ENCODE peak calls at places on chromosomes 7 and 10, in ten cellular contexts. One of them, this sample, is unnamed.

GRCh38 chr10:75234683-75235374 is 928 bp downstream of the COMTD1 start:
- DNase-seq in neural crest cell: peak; percentile 31
- DNase-seq in gastrocnemius medialis: no peak
- DNase-seq in fibroblast of lung: no peak
- DNase-seq in IMR-90: no peak
- DNase-seq in cardiac fibroblast: no peak
- DNase-seq in endothelial cell: peak; percentile 34
- DNase-seq in WTC11: peak; percentile 70
- DNase-seq in heart right ventricle: peak; percentile 37
- DNase-seq in PC-9: no peak
- DNase-seq in this sample: no peak

GRCh38 chr7:69430502-69431145 is 167.7 kb upstream of the AUTS2 start:
- DNase-seq in cardiac fibroblast: no peak
- DNase-seq in fibroblast of lung: no peak
- DNase-seq in gastrocnemius medialis: peak; percentile 16
- DNase-seq in endothelial cell: peak; percentile 11
- DNase-seq in PC-9: no peak
- DNase-seq in heart right ventricle: peak; percentile 43
- DNase-seq in IMR-90: no peak
- DNase-seq in WTC11: no peak
- DNase-seq in neural crest cell: no peak
- DNase-seq in this sample: no peak

GRCh38 chr7:99357701-99358490 is 16.6 kb upstream of the ARPC1B start:
- DNase-seq in fibroblast of lung: no peak
- DNase-seq in heart right ventricle: no peak
- DNase-seq in WTC11: no peak
- DNase-seq in endothelial cell: no peak
- DNase-seq in cardiac fibroblast: no peak
- DNase-seq in gastrocnemius medialis: no peak
- DNase-seq in IMR-90: no peak
- DNase-seq in PC-9: no peak
- DNase-seq in neural crest cell: peak; percentile 39
- DNase-seq in this sample: no peak

GRCh38 chr10:115046686-115047244 is 46.4 kb upstream of the ATRNL1 start:
- DNase-seq in IMR-90: no peak
- DNase-seq in gastrocnemius medialis: peak; percentile 21
- DNase-seq in WTC11: no peak
- DNase-seq in neural crest cell: no peak
- DNase-seq in endothelial cell: no peak
- DNase-seq in PC-9: no peak
- DNase-seq in heart right ventricle: no peak
- DNase-seq in cardiac fibroblast: no peak
- DNase-seq in fibroblast of lung: no peak
- DNase-seq in this sample: no peak

GRCh38 chr7:139084709-139085108 is 24.8 kb downstream of the ZC3HAV1 start:
- DNase-seq in fibroblast of lung: no peak
- DNase-seq in gastrocnemius medialis: no peak
- DNase-seq in endothelial cell: no peak
- DNase-seq in neural crest cell: no peak
- DNase-seq in IMR-90: no peak
- DNase-seq in cardiac fibroblast: no peak
- DNase-seq in WTC11: no peak
- DNase-seq in PC-9: no peak
- DNase-seq in heart right ventricle: no peak
- DNase-seq in this sample: no peak

GRCh38 chr10:52786098-52786497 is 13.5 kb upstream of the MBL2 start:
- DNase-seq in PC-9: no peak
- DNase-seq in WTC11: no peak
- DNase-seq in endothelial cell: no peak
- DNase-seq in gastrocnemius medialis: no peak
- DNase-seq in cardiac fibroblast: no peak
- DNase-seq in IMR-90: no peak
- DNase-seq in fibroblast of lung: no peak
- DNase-seq in heart right ventricle: no peak
- DNase-seq in neural crest cell: no peak
- DNase-seq in this sample: no peak

GRCh38 chr10:29908977-29909376 is 150.4 kb downstream of the JCAD start:
- DNase-seq in WTC11: no peak
- DNase-seq in neural crest cell: no peak
- DNase-seq in endothelial cell: no peak
- DNase-seq in cardiac fibroblast: no peak
- DNase-seq in PC-9: no peak
- DNase-seq in IMR-90: no peak
- DNase-seq in heart right ventricle: no peak
- DNase-seq in gastrocnemius medialis: no peak
- DNase-seq in fibroblast of lung: no peak
- DNase-seq in this sample: no peak

GRCh38 chr7:50615519-50615845 is 50.3 kb upstream of the DDC start:
- DNase-seq in IMR-90: no peak
- DNase-seq in cardiac fibroblast: no peak
- DNase-seq in heart right ventricle: no peak
- DNase-seq in PC-9: no peak
- DNase-seq in fibroblast of lung: no peak
- DNase-seq in neural crest cell: no peak
- DNase-seq in gastrocnemius medialis: no peak
- DNase-seq in WTC11: no peak
- DNase-seq in endothelial cell: no peak
- DNase-seq in this sample: no peak

GRCh38 chr10:118776033-118776432 is 21.3 kb upstream of the CACUL1 start:
- DNase-seq in WTC11: no peak
- DNase-seq in PC-9: no peak
- DNase-seq in endothelial cell: no peak
- DNase-seq in heart right ventricle: no peak
- DNase-seq in neural crest cell: no peak
- DNase-seq in fibroblast of lung: no peak
- DNase-seq in gastrocnemius medialis: no peak
- DNase-seq in cardiac fibroblast: no peak
- DNase-seq in IMR-90: no peak
- DNase-seq in this sample: no peak

GRCh38 chr10:118778727-118779126 is 24.0 kb upstream of the CACUL1 start:
- DNase-seq in PC-9: no peak
- DNase-seq in endothelial cell: no peak
- DNase-seq in IMR-90: no peak
- DNase-seq in gastrocnemius medialis: no peak
- DNase-seq in cardiac fibroblast: no peak
- DNase-seq in fibroblast of lung: no peak
- DNase-seq in neural crest cell: no peak
- DNase-seq in WTC11: no peak
- DNase-seq in heart right ventricle: no peak
- DNase-seq in this sample: no peak

GRCh38 chr10:118773041-118773440 is 18.3 kb upstream of the CACUL1 start:
- DNase-seq in WTC11: no peak
- DNase-seq in PC-9: no peak
- DNase-seq in endothelial cell: no peak
- DNase-seq in heart right ventricle: no peak
- DNase-seq in cardiac fibroblast: no peak
- DNase-seq in neural crest cell: no peak
- DNase-seq in IMR-90: no peak
- DNase-seq in gastrocnemius medialis: no peak
- DNase-seq in fibroblast of lung: no peak
- DNase-seq in this sample: no peak

GRCh38 chr10:118776960-118777359 is 22.2 kb upstream of the CACUL1 start:
- DNase-seq in fibroblast of lung: no peak
- DNase-seq in WTC11: no peak
- DNase-seq in gastrocnemius medialis: no peak
- DNase-seq in heart right ventricle: no peak
- DNase-seq in endothelial cell: no peak
- DNase-seq in cardiac fibroblast: no peak
- DNase-seq in PC-9: no peak
- DNase-seq in neural crest cell: no peak
- DNase-seq in IMR-90: no peak
- DNase-seq in this sample: no peak

GRCh38 chr10:118775478-118775877 is 20.7 kb upstream of the CACUL1 start:
- DNase-seq in WTC11: no peak
- DNase-seq in endothelial cell: no peak
- DNase-seq in PC-9: no peak
- DNase-seq in fibroblast of lung: no peak
- DNase-seq in IMR-90: no peak
- DNase-seq in gastrocnemius medialis: no peak
- DNase-seq in neural crest cell: no peak
- DNase-seq in heart right ventricle: no peak
- DNase-seq in cardiac fibroblast: no peak
- DNase-seq in this sample: no peak
- TF ChIP-seq CTCF in WTC11: no peak
- TF ChIP-seq CTCF in endothelial cell: peak; percentile 19
- TF ChIP-seq CTCF in PC-9: peak; percentile 21
- TF ChIP-seq CTCF in fibroblast of lung: peak; percentile 6
- TF ChIP-seq CTCF in IMR-90: peak; percentile 16
- TF ChIP-seq CTCF in gastrocnemius medialis: no peak
- TF ChIP-seq CTCF in neural crest cell: peak; percentile 24
- TF ChIP-seq CTCF in heart right ventricle: no peak
- TF ChIP-seq CTCF in cardiac fibroblast: peak; percentile 13
- TF ChIP-seq CTCF in this sample: peak; percentile 62

GRCh38 chr7:45920543-45921380 is at the start of gene IGFBP3:
- DNase-seq in cardiac fibroblast: peak; percentile 66
- DNase-seq in heart right ventricle: peak; percentile 52
- DNase-seq in PC-9: peak; percentile 67
- DNase-seq in gastrocnemius medialis: no peak
- DNase-seq in IMR-90: peak; percentile 69
- DNase-seq in neural crest cell: peak; percentile 38
- DNase-seq in WTC11: peak; percentile 73
- DNase-seq in endothelial cell: peak; percentile 61
- DNase-seq in fibroblast of lung: peak; percentile 78
- DNase-seq in this sample: peak; percentile 63
- TF ChIP-seq CTCF in cardiac fibroblast: no peak
- TF ChIP-seq CTCF in heart right ventricle: no peak
- TF ChIP-seq CTCF in PC-9: no peak
- TF ChIP-seq CTCF in gastrocnemius medialis: no peak
- TF ChIP-seq CTCF in IMR-90: no peak
- TF ChIP-seq CTCF in neural crest cell: no peak
- TF ChIP-seq CTCF in WTC11: no peak
- TF ChIP-seq CTCF in endothelial cell: no peak
- TF ChIP-seq CTCF in fibroblast of lung: no peak
- TF ChIP-seq CTCF in this sample: no peak

DNA sequence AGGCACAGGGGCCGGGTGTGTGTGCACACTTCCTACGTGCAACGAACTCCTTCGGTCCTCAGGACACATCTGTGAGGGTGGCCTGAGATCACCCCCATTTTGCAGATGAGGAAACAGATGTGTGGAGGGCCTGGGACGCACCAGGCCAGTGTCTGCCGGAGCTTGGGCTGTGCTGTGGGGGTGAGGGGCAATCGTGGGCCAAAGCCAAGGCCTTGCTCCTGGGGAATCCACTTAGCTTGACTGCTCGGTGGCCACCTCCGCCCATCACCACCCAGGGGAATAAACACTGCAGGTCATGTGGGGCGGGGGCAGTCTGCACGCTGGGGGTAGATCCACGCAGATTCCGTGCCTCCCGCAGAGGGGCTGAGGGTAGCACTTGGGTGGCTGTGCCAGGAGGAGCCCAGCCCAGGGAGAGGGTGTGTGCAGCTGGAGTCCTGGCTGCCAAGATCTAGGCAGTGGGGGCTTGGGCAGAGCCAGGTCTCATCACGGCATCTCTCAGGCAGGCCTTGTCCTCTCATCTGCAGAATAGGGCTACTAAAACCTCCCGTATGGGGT is 70.8 kb upstream of the EN2 start:
- DNase-seq in heart right ventricle: no peak
- DNase-seq in gastrocnemius medialis: no peak
- DNase-seq in endothelial cell: no peak
- DNase-seq in cardiac fibroblast: no peak
- DNase-seq in PC-9: no peak
- DNase-seq in WTC11: no peak
- DNase-seq in fibroblast of lung: no peak
- DNase-seq in neural crest cell: no peak
- DNase-seq in IMR-90: no peak
- DNase-seq in this sample: no peak
- TF ChIP-seq CTCF in heart right ventricle: no peak
- TF ChIP-seq CTCF in gastrocnemius medialis: no peak
- TF ChIP-seq CTCF in endothelial cell: no peak
- TF ChIP-seq CTCF in cardiac fibroblast: no peak
- TF ChIP-seq CTCF in PC-9: no peak
- TF ChIP-seq CTCF in WTC11: no peak
- TF ChIP-seq CTCF in fibroblast of lung: no peak
- TF ChIP-seq CTCF in neural crest cell: no peak
- TF ChIP-seq CTCF in IMR-90: no peak
- TF ChIP-seq CTCF in this sample: no peak

GRCh38 chr7:42694894-42695553 is 216.8 kb downstream of the C7orf25 start:
- DNase-seq in heart right ventricle: no peak
- DNase-seq in fibroblast of lung: peak; percentile 34
- DNase-seq in neural crest cell: no peak
- DNase-seq in gastrocnemius medialis: no peak
- DNase-seq in WTC11: no peak
- DNase-seq in endothelial cell: no peak
- DNase-seq in PC-9: no peak
- DNase-seq in cardiac fibroblast: peak; percentile 36
- DNase-seq in IMR-90: no peak
- DNase-seq in this sample: no peak

GRCh38 chr7:42702647-42703046 is 209.2 kb downstream of the C7orf25 start:
- DNase-seq in IMR-90: no peak
- DNase-seq in neural crest cell: no peak
- DNase-seq in heart right ventricle: no peak
- DNase-seq in endothelial cell: no peak
- DNase-seq in PC-9: no peak
- DNase-seq in WTC11: no peak
- DNase-seq in cardiac fibroblast: no peak
- DNase-seq in gastrocnemius medialis: no peak
- DNase-seq in fibroblast of lung: no peak
- DNase-seq in this sample: no peak

GRCh38 chr7:42699415-42700178 is 212.3 kb downstream of the C7orf25 start:
- DNase-seq in endothelial cell: no peak
- DNase-seq in heart right ventricle: no peak
- DNase-seq in IMR-90: no peak
- DNase-seq in cardiac fibroblast: no peak
- DNase-seq in neural crest cell: no peak
- DNase-seq in PC-9: no peak
- DNase-seq in WTC11: no peak
- DNase-seq in fibroblast of lung: no peak
- DNase-seq in gastrocnemius medialis: no peak
- DNase-seq in this sample: no peak

GRCh38 chr7:42704710-42705109 is 207.2 kb downstream of the C7orf25 start:
- DNase-seq in endothelial cell: no peak
- DNase-seq in WTC11: no peak
- DNase-seq in cardiac fibroblast: no peak
- DNase-seq in fibroblast of lung: no peak
- DNase-seq in gastrocnemius medialis: no peak
- DNase-seq in heart right ventricle: no peak
- DNase-seq in IMR-90: no peak
- DNase-seq in neural crest cell: no peak
- DNase-seq in PC-9: no peak
- DNase-seq in this sample: no peak

DNA sequence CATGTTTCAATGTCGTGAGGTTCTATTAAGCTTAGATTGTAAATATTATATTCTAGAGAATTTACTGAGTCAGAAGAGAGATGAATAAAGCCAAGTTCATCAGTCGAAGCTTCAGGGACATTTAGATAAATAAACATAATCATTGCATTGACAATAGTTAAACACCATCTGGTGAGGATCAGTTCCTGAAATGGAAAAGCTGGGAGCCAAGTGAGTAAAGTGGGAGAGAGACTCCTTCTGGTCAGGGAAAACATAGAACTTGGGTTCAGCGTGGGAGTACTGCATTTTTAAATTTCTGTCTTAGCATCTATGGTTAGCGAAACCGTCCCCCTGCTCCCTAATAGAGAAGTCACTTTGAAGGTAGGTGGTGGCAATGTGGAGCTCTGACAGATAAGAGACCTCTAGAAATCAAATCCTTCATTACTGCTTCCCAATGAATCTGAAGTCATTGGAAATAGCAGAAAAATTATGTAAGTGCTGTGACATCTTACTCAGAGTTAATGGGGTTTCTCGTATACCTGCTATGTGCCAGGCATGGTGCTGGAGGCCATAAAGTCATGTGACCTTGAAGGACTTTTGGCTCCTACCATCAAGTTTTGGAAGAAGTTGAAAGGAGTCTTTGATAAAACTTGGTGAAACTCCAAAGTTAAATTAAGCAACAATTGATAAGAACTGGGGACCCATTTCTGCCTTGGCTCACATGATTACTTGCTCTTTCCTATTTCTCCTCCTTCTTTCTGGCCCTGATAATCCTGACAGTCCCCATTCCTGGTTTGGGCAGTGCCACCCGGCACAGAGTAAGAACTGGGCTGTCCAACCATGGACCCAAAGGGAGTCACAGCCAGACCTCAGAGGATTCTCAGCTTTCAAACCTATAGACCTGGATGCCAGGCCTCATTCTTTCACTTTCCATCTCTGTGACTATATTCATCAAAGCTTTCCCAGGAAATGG is 211.2 kb downstream of the C7orf25 start:
- DNase-seq in heart right ventricle: no peak
- DNase-seq in neural crest cell: no peak
- DNase-seq in WTC11: no peak
- DNase-seq in PC-9: no peak
- DNase-seq in cardiac fibroblast: peak; percentile 24
- DNase-seq in fibroblast of lung: no peak
- DNase-seq in IMR-90: no peak
- DNase-seq in endothelial cell: no peak
- DNase-seq in gastrocnemius medialis: no peak
- DNase-seq in this sample: no peak
- TF ChIP-seq CTCF in heart right ventricle: peak; percentile 16
- TF ChIP-seq CTCF in neural crest cell: no peak
- TF ChIP-seq CTCF in WTC11: no peak
- TF ChIP-seq CTCF in PC-9: no peak
- TF ChIP-seq CTCF in cardiac fibroblast: no peak
- TF ChIP-seq CTCF in fibroblast of lung: peak; percentile 57
- TF ChIP-seq CTCF in IMR-90: peak; percentile 7
- TF ChIP-seq CTCF in endothelial cell: no peak
- TF ChIP-seq CTCF in gastrocnemius medialis: no peak
- TF ChIP-seq CTCF in this sample: no peak

This sample was measured in HFFc6.